ENCODE peak calls at places on chromosomes 3 and 15, in eight cellular contexts. Y is DMS153; T is activated CD4-positive, alpha-beta T cell treated with anti-CD3 and anti-CD28 coated beads for 1 hour; K is cardiac muscle cell; E is nucleus accumbens; W is activated CD4-positive, CD25-positive, alpha-beta regulatory T cell; R is tibial nerve; H is mammary epithelial cell. D is an unnamed sample.

GRCh38 chr3:195770081-195770840 is 41.5 kb downstream of the MUC4 start:
- DNase-seq in Y (no peak), T (no peak), K (no peak), E (no peak), W (no peak), R (no peak), H (no peak), D (peak; percentile 73)

GRCh38 chr15:48536681-48537091 is 108.8 kb downstream of the FBN1 start:
- DNase-seq in Y (no peak), T (no peak), K (peak; percentile 83), E (no peak), W (no peak), R (no peak), H (no peak), D (peak; percentile 96)

GRCh38 chr3:8845641-8846040 is 76.2 kb upstream of the OXTR start:
- DNase-seq in Y (no peak), T (no peak), K (no peak), E (no peak), W (no peak), R (no peak), H (peak; percentile 54), D (no peak)

GRCh38 chr3:188788621-188789081 is 383.1 kb upstream of the TPRG1 start:
- DNase-seq in Y (no peak), T (peak; percentile 49), K (peak; percentile 93), E (no peak), W (no peak), R (no peak), H (peak; percentile 90), D (peak; percentile 90)

GRCh38 chr3:78351338-78351737 is 1311.4 kb downstream of the ROBO2 start:
- DNase-seq in Y (no peak), T (no peak), K (peak; percentile 19), E (no peak), W (no peak), R (no peak), H (no peak), D (no peak)

GRCh38 chr3:23826382-23827061 is 20.8 kb downstream of the UBE2E1 start:
- DNase-seq in Y (no peak), T (no peak), K (no peak), E (no peak), W (no peak), R (no peak), H (no peak), D (peak; percentile 16)

GRCh38 chr3:139564290-139564861 is 24.8 kb upstream of the RBP1 start:
- DNase-seq in Y (no peak), T (no peak), K (peak; percentile 26), E (no peak), W (no peak), R (no peak), H (no peak), D (no peak)

GRCh38 chr3:58998476-58999117 is 51.2 kb downstream of the CFAP20DC start:
- DNase-seq in Y (no peak), T (no peak), K (peak; percentile 80), E (no peak), W (no peak), R (no peak), H (peak; percentile 100), D (no peak)

GRCh38 chr15:95693917-95694316 is 636.6 kb upstream of the NR2F2 start:
- DNase-seq in Y (no peak), T (no peak), K (no peak), E (no peak), W (no peak), R (no peak), H (no peak), D (no peak)

GRCh38 chr15:53461677-53462076 is 297.8 kb downstream of the WDR72 start:
- DNase-seq in Y (no peak), T (no peak), K (no peak), E (no peak), W (no peak), R (no peak), H (no peak), D (no peak)

GRCh38 chr15:69794643-69795461 is 302.9 kb downstream of the TLE3 start:
- DNase-seq in Y (no peak), T (no peak), K (peak; percentile 34), E (no peak), W (no peak), R (peak; percentile 51), H (peak; percentile 53), D (no peak)

GRCh38 chr3:116863842-116864626 is 154.5 kb downstream of the TUSC7 start:
- DNase-seq in Y (peak; percentile 65), T (no peak), K (peak; percentile 62), E (no peak), W (no peak), R (no peak), H (peak; percentile 11), D (no peak)

GRCh38 chr15:39403674-39404117 is 177.2 kb upstream of the THBS1 start:
- DNase-seq in Y (peak; percentile 45), T (no peak), K (peak; percentile 73), E (no peak), W (no peak), R (no peak), H (peak; percentile 58), D (peak; percentile 70)

GRCh38 chr3:104825116-104825515 is 541.6 kb upstream of the ALCAM start:
- DNase-seq in Y (no peak), T (no peak), K (no peak), E (no peak), W (no peak), R (no peak), H (no peak), D (no peak)

GRCh38 chr15:40040293-40040635 is 1.3 kb upstream of the SRP14 start:
- DNase-seq in Y (no peak), T (no peak), K (no peak), E (no peak), W (no peak), R (no peak), H (no peak), D (no peak)

GRCh38 chr3:112351036-112351435 is 18.1 kb downstream of the CD200 start:
- DNase-seq in Y (no peak), T (no peak), K (no peak), E (no peak), W (no peak), R (no peak), H (no peak), D (no peak)

GRCh38 chr3:12768579-12769527 is 9.8 kb upstream of the TMEM40 start:
- DNase-seq in Y (no peak), T (no peak), K (no peak), E (no peak), W (no peak), R (no peak), H (no peak), D (no peak)

GRCh38 chr15:60975203-60975602 is 253.9 kb downstream of the RORA start:
- DNase-seq in Y (no peak), T (no peak), K (peak; percentile 37), E (no peak), W (no peak), R (no peak), H (no peak), D (no peak)

GRCh38 chr3:42092006-42092405 is 849 bp downstream of the TRAK1 start:
- DNase-seq in Y (no peak), T (no peak), K (no peak), E (no peak), W (no peak), R (no peak), H (peak; percentile 54), D (no peak)

GRCh38 chr3:58340594-58341244 is 8.0 kb downstream of the PXK start:
- DNase-seq in Y (no peak), T (no peak), K (no peak), E (no peak), W (no peak), R (no peak), H (no peak), D (no peak)

GRCh38 chr15:56918046-56918906 is at the start of gene TCF12:
- DNase-seq in Y (peak; percentile 65), T (peak; percentile 79), K (peak; percentile 99), E (peak; percentile 81), W (peak; percentile 85), R (peak; percentile 84), H (peak; percentile 95), D (peak; percentile 95)

GRCh38 chr15:33310481-33311311 is at the start of gene RYR3:
- DNase-seq in Y (peak; percentile 9), T (no peak), K (peak; percentile 30), E (no peak), W (no peak), R (no peak), H (peak; percentile 66), D (no peak)

GRCh38 chr15:39438260-39438659 is 142.6 kb upstream of the THBS1 start:
- DNase-seq in Y (no peak), T (no peak), K (no peak), E (no peak), W (no peak), R (no peak), H (no peak), D (peak; percentile 42)

GRCh38 chr3:100073555-100074307 is 40.6 kb downstream of the FILIP1L start:
- DNase-seq in Y (no peak), T (no peak), K (peak; percentile 64), E (no peak), W (no peak), R (no peak), H (no peak), D (no peak)

GRCh38 chr15:78540955-78541743 is 905 bp downstream of the PSMA4 start:
- DNase-seq in Y (no peak), T (no peak), K (peak; percentile 11), E (no peak), W (no peak), R (no peak), H (peak; percentile 5), D (peak; percentile 4)

GRCh38 chr3:23480324-23480704 is 277.2 kb downstream of the UBE2E2 start:
- DNase-seq in Y (no peak), T (no peak), K (no peak), E (peak; percentile 73), W (no peak), R (no peak), H (no peak), D (no peak)

GRCh38 chr3:36362973-36363372 is 17.3 kb upstream of the STAC start:
- DNase-seq in Y (no peak), T (no peak), K (peak; percentile 43), E (no peak), W (no peak), R (no peak), H (peak; percentile 81), D (peak; percentile 40)

GRCh38 chr3:3906171-3906570 is 106.9 kb downstream of the LRRN1 start:
- DNase-seq in Y (no peak), T (no peak), K (no peak), E (no peak), W (no peak), R (no peak), H (no peak), D (no peak)

GRCh38 chr15:83010709-83011270 is 649 bp downstream of the C15orf40 start:
- DNase-seq in Y (no peak), T (peak; percentile 50), K (peak; percentile 86), E (no peak), W (peak; percentile 49), R (peak; percentile 18), H (peak; percentile 60), D (peak; percentile 75)

GRCh38 chr3:40584625-40585189 is 59.9 kb downstream of the ZNF621 start:
- DNase-seq in Y (no peak), T (peak; percentile 54), K (peak; percentile 92), E (peak; percentile 16), W (peak; percentile 36), R (peak; percentile 82), H (peak; percentile 55), D (peak; percentile 80)

GRCh38 chr3:94285874-94286273 is 223.0 kb downstream of the NSUN3 start:
- DNase-seq in Y (no peak), T (no peak), K (peak; percentile 2), E (no peak), W (no peak), R (no peak), H (peak; percentile 5), D (peak; percentile 1)

GRCh38 chr3:53187430-53187829 is 26.4 kb downstream of the PRKCD start:
- DNase-seq in Y (no peak), T (no peak), K (no peak), E (no peak), W (no peak), R (no peak), H (no peak), D (no peak)

GRCh38 chr3:66405701-66406091 is 95.1 kb downstream of the LRIG1 start:
- DNase-seq in Y (no peak), T (no peak), K (peak; percentile 38), E (no peak), W (no peak), R (no peak), H (no peak), D (no peak)

D was measured in dermis microvascular lymphatic vessel endothelial cell.